ENCODE peak calls at places on chromosomes 12 and 14, in ten cellular contexts. P is AG04450; B is A549; D is WTC11; G is neural progenitor cell; L is mesothelial cell of epicardium; Q is HFFc6; T is ovary; U is HL-60; S is CD8-positive, alpha-beta T cell. Y is an unnamed sample.

GRCh38 chr12:12715459-12716150 is 1.6 kb upstream of the CDKN1B start:
- DNase-seq in P (no peak), B (no peak), D (no peak), G (no peak), L (no peak), Q (no peak), T (no peak), U (no peak), S (no peak), Y (peak; percentile 23)

GRCh38 chr14:26180221-26180620 is 417.6 kb downstream of the NOVA1 start:
- DNase-seq in P (no peak), B (no peak), D (no peak), G (no peak), L (no peak), Q (no peak), T (no peak), U (no peak), S (no peak), Y (no peak)

GRCh38 chr12:32312049-32312670 is 87.2 kb upstream of the FGD4 start:
- DNase-seq in P (peak; percentile 46), B (peak; percentile 45), D (no peak), G (peak; percentile 68), L (no peak), Q (peak; percentile 69), T (no peak), U (no peak), S (no peak), Y (no peak)

GRCh38 chr14:80996049-80996901 is 40.9 kb downstream of the TSHR start:
- DNase-seq in P (peak; percentile 64), B (peak; percentile 65), D (no peak), G (peak; percentile 64), L (no peak), Q (peak; percentile 88), T (no peak), U (peak; percentile 54), S (no peak), Y (no peak)

GRCh38 chr12:108881953-108882352 is 2.1 kb downstream of the DAO start:
- DNase-seq in P (no peak), B (no peak), D (no peak), G (no peak), L (no peak), Q (no peak), T (no peak), U (no peak), S (no peak), Y (no peak)

GRCh38 chr12:54294152-54294913 is 6.5 kb downstream of the NFE2 start:
- DNase-seq in P (no peak), B (peak; percentile 83), D (peak; percentile 88), G (peak; percentile 63), L (no peak), Q (peak; percentile 22), T (no peak), U (no peak), S (no peak), Y (no peak)

GRCh38 chr14:74417611-74418010 is 8.4 kb downstream of the SYNDIG1L start:
- DNase-seq in P (no peak), B (no peak), D (no peak), G (no peak), L (no peak), Q (no peak), T (no peak), U (no peak), S (no peak), Y (no peak)

GRCh38 chr14:29390046-29390841 is 537.4 kb downstream of the PRKD1 start:
- DNase-seq in P (no peak), B (no peak), D (no peak), G (peak; percentile 89), L (no peak), Q (no peak), T (no peak), U (no peak), S (no peak), Y (no peak)

GRCh38 chr12:3311027-3311402 is 180.0 kb upstream of the PRMT8 start:
- DNase-seq in P (no peak), B (no peak), D (no peak), G (no peak), L (no peak), Q (no peak), T (no peak), U (no peak), S (no peak), Y (no peak)

GRCh38 chr12:122412851-122413433 is 9.5 kb downstream of the CLIP1 start:
- DNase-seq in P (no peak), B (no peak), D (no peak), G (no peak), L (no peak), Q (no peak), T (no peak), U (no peak), S (no peak), Y (no peak)

GRCh38 chr14:64463873-64464272 is 1.4 kb upstream of the AKAP5 start:
- DNase-seq in P (no peak), B (no peak), D (no peak), G (no peak), L (no peak), Q (no peak), T (no peak), U (no peak), S (no peak), Y (no peak)

GRCh38 chr14:64464695-64465094 is 604 bp upstream of the AKAP5 start:
- DNase-seq in P (no peak), B (no peak), D (no peak), G (no peak), L (no peak), Q (no peak), T (no peak), U (no peak), S (no peak), Y (no peak)

GRCh38 chr14:64465208-64465821 is at the start of gene AKAP5:
- DNase-seq in P (no peak), B (peak; percentile 43), D (peak; percentile 87), G (peak; percentile 94), L (peak; percentile 86), Q (no peak), T (peak; percentile 74), U (no peak), S (peak; percentile 17), Y (peak; percentile 67)

GRCh38 chr14:64467131-64467530 is 1.8 kb downstream of the AKAP5 start:
- DNase-seq in P (no peak), B (no peak), D (no peak), G (no peak), L (no peak), Q (no peak), T (no peak), U (peak; percentile 44), S (no peak), Y (no peak)

DNA sequence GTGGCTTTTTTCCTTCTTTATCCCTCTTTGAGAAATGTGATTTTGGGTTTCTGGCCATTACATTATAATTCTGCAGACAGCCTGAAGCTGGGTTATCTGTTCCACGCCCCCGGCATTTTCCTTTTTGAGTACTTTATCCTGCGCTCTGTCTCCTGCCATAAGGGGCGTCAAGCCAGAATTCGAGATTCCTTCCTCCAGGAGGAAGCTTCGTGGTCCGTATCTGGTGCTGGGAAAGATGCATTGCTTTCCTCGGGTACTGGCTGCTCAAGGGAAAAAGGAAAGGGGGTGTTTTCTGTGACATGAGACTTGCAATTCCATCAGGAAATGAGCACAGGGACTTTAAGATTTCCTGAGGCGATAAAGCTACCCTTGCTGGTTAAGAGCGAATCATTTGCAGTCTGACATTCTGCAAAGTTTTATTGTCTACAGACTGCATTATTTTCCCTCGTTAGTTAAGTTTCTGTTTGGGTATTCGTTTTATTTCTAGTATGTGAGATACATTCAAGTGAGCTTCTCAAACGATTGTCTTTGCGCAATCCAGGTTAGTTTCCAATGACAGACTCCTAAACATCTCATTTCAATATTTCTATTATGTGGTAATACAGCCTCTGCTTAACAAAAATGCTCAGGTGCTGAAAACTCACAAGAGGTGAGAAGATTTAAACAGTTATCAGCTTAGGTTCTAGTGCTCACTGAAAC is 706 bp downstream of the AKAP5 start:
- DNase-seq in P (peak; percentile 8), B (peak; percentile 58), D (peak; percentile 36), G (peak; percentile 81), L (peak; percentile 52), Q (peak; percentile 58), T (peak; percentile 43), U (no peak), S (no peak), Y (no peak)
- TF ChIP-seq CTCF in P (peak; percentile 64), B (no peak), D (no peak), G (peak; percentile 38), L (no peak), Q (peak; percentile 42), T (no peak), U (no peak), S (no peak), Y (no peak)

GRCh38 chr12:72035625-72036024 is 97.0 kb downstream of the TPH2 start:
- DNase-seq in P (no peak), B (no peak), D (peak; percentile 17), G (peak; percentile 7), L (no peak), Q (no peak), T (no peak), U (no peak), S (no peak), Y (no peak)
- TF ChIP-seq CTCF in P (no peak), B (no peak), D (no peak), G (peak; percentile 9), L (no peak), Q (no peak), T (no peak), U (no peak), S (no peak), Y (no peak)

DNA sequence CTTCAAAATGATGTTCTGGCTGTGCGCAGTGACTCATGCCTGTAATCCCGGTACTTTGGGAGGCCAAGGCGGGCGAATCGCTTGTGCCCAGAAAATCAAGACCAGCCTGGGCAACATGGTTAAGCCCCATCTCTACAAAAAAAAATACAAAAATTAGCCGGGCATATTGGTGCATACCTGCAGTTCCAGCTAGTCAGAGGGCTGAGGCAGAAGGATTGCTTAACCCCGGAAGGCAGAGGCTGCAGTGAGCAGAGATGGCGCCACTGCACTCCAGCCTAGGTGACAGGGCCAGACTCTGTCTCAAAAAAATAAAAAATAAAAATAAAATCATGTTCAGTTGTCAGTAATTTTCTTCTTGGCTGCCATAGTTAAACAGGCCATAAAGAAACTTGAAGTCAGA is 245.9 kb upstream of the USP15 start:
- DNase-seq in P (no peak), B (no peak), D (no peak), G (no peak), L (no peak), Q (no peak), T (no peak), U (no peak), S (no peak), Y (no peak)
- TF ChIP-seq CTCF in P (no peak), B (no peak), D (no peak), G (no peak), L (no peak), Q (no peak), T (no peak), U (no peak), S (no peak), Y (no peak)

DNA sequence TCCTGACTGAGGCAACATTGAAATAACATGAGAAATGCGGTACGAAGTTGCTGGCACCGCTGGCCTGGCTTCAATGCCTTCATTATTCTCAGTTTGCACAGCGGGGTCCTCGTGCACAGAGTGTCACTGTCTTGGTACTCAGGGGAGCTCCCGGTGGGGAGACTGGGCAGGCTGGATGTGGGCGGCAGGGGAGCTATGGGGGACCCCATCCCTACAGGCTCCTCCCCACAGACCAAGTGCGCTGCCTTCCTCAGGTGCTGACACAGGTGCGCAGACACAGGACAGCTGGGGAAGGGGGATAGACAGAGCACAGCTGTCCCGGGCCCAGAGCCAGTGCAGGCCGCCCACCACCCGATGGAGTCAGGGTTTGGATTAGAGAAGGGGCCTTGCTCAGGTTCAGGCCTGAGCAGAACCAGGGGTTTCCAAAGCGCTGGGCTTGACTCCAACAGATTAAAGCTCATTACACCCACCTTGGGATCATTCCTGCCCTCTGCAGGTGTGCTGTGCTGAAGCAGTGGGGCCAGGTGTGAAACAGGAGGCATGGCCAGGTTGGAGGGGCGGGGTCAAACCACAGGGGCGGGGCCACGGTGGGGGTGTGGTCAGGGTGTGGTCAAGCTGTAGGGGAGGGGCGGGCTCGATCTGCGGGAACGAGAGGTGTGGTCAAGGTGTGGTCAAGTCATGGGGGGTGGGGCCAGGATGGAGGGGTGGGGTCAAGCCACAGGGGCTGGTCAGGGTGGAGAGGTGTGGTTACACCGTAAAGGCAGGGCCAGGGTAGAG is 270.3 kb downstream of the ADGRD1 start:
- DNase-seq in P (no peak), B (no peak), D (peak; percentile 88), G (no peak), L (no peak), Q (no peak), T (no peak), U (no peak), S (no peak), Y (no peak)
- TF ChIP-seq CTCF in P (no peak), B (no peak), D (no peak), G (no peak), L (no peak), Q (no peak), T (no peak), U (no peak), S (no peak), Y (no peak)